ENCODE peak calls at places on chromosome 14, in nine cellular contexts. One of them, this sample, is unnamed.

GRCh38 chr14:75699331-75699730 is 38.3 kb downstream of the TTLL5 start:
- DNase-seq in amniotic stem cell: no peak
- DNase-seq in heart right ventricle: no peak
- DNase-seq in AG08395: no peak
- DNase-seq in body of pancreas: no peak
- DNase-seq in H7: no peak
- DNase-seq in mesendoderm: no peak
- DNase-seq in AG09319: no peak
- DNase-seq in CD8-positive, alpha-beta T cell: no peak
- DNase-seq in this sample: no peak

GRCh38 chr14:31934767-31935266 is 142.3 kb upstream of the ARHGAP5 start:
- DNase-seq in body of pancreas: peak
- DNase-seq in H7: peak
- DNase-seq in AG08395: peak
- DNase-seq in heart right ventricle: peak
- DNase-seq in CD8-positive, alpha-beta T cell: no peak
- DNase-seq in amniotic stem cell: no peak
- DNase-seq in AG09319: no peak
- DNase-seq in mesendoderm: peak
- DNase-seq in this sample: no peak

GRCh38 chr14:99818503-99819036 is 25.4 kb downstream of the EML1 start:
- DNase-seq in AG09319: no peak
- DNase-seq in body of pancreas: no peak
- DNase-seq in CD8-positive, alpha-beta T cell: no peak
- DNase-seq in AG08395: no peak
- DNase-seq in mesendoderm: no peak
- DNase-seq in heart right ventricle: no peak
- DNase-seq in amniotic stem cell: no peak
- DNase-seq in H7: no peak
- DNase-seq in this sample: no peak

GRCh38 chr14:104390941-104391901 is 188.3 kb upstream of the C14orf180 start:
- DNase-seq in body of pancreas: no peak
- DNase-seq in heart right ventricle: no peak
- DNase-seq in amniotic stem cell: no peak
- DNase-seq in H7: peak
- DNase-seq in AG09319: no peak
- DNase-seq in AG08395: no peak
- DNase-seq in mesendoderm: no peak
- DNase-seq in CD8-positive, alpha-beta T cell: peak
- DNase-seq in this sample: no peak

GRCh38 chr14:30283822-30284446 is 275.0 kb upstream of the G2E3 start:
- DNase-seq in amniotic stem cell: no peak
- DNase-seq in AG08395: peak
- DNase-seq in body of pancreas: peak
- DNase-seq in AG09319: no peak
- DNase-seq in heart right ventricle: no peak
- DNase-seq in H7: peak
- DNase-seq in mesendoderm: peak
- DNase-seq in CD8-positive, alpha-beta T cell: no peak
- DNase-seq in this sample: peak

GRCh38 chr14:51455041-51455835 is 196.5 kb upstream of the FRMD6 start:
- DNase-seq in mesendoderm: no peak
- DNase-seq in AG09319: no peak
- DNase-seq in CD8-positive, alpha-beta T cell: no peak
- DNase-seq in AG08395: no peak
- DNase-seq in H7: no peak
- DNase-seq in body of pancreas: no peak
- DNase-seq in heart right ventricle: no peak
- DNase-seq in amniotic stem cell: no peak
- DNase-seq in this sample: no peak

GRCh38 chr14:72023128-72024042 is 91.2 kb downstream of the RGS6 start:
- DNase-seq in heart right ventricle: no peak
- DNase-seq in H7: peak
- DNase-seq in AG08395: no peak
- DNase-seq in mesendoderm: no peak
- DNase-seq in AG09319: no peak
- DNase-seq in amniotic stem cell: no peak
- DNase-seq in CD8-positive, alpha-beta T cell: no peak
- DNase-seq in body of pancreas: no peak
- DNase-seq in this sample: no peak

GRCh38 chr14:34098045-34098984 is 147.4 kb upstream of the EGLN3 start:
- DNase-seq in body of pancreas: peak
- DNase-seq in AG08395: peak
- DNase-seq in heart right ventricle: peak
- DNase-seq in mesendoderm: peak
- DNase-seq in CD8-positive, alpha-beta T cell: peak
- DNase-seq in amniotic stem cell: no peak
- DNase-seq in AG09319: peak
- DNase-seq in H7: peak
- DNase-seq in this sample: peak

GRCh38 chr14:96662116-96662901 is 134.9 kb upstream of the VRK1 start:
- DNase-seq in heart right ventricle: no peak
- DNase-seq in AG09319: no peak
- DNase-seq in AG08395: no peak
- DNase-seq in CD8-positive, alpha-beta T cell: no peak
- DNase-seq in H7: no peak
- DNase-seq in body of pancreas: no peak
- DNase-seq in amniotic stem cell: no peak
- DNase-seq in mesendoderm: no peak
- DNase-seq in this sample: no peak

GRCh38 chr14:92646952-92647461 is 101.4 kb downstream of the LGMN start:
- DNase-seq in heart right ventricle: no peak
- DNase-seq in CD8-positive, alpha-beta T cell: no peak
- DNase-seq in AG08395: peak
- DNase-seq in H7: peak
- DNase-seq in mesendoderm: no peak
- DNase-seq in body of pancreas: no peak
- DNase-seq in AG09319: peak
- DNase-seq in amniotic stem cell: peak
- DNase-seq in this sample: peak

GRCh38 chr14:58272589-58273372 is 25.6 kb upstream of the ARID4A start:
- DNase-seq in AG09319: peak
- DNase-seq in body of pancreas: peak
- DNase-seq in AG08395: no peak
- DNase-seq in CD8-positive, alpha-beta T cell: no peak
- DNase-seq in heart right ventricle: peak
- DNase-seq in amniotic stem cell: no peak
- DNase-seq in H7: no peak
- DNase-seq in mesendoderm: peak
- DNase-seq in this sample: peak

GRCh38 chr14:103449762-103450161 is 64.5 kb downstream of the MARK3 start:
- DNase-seq in H7: no peak
- DNase-seq in CD8-positive, alpha-beta T cell: no peak
- DNase-seq in heart right ventricle: no peak
- DNase-seq in AG08395: no peak
- DNase-seq in mesendoderm: no peak
- DNase-seq in amniotic stem cell: no peak
- DNase-seq in body of pancreas: no peak
- DNase-seq in AG09319: no peak
- DNase-seq in this sample: no peak